ENCODE peak calls at places on chromosome 17, in seven cellular contexts. One of them, this sample, is unnamed.

GRCh38 chr17:42010898-42011516 is 6.2 kb downstream of the DNAJC7 start:
- DNase-seq in activated naive CD8-positive, alpha-beta T cell treated with anti-CD3 and anti-CD28 coated beads, Interleukin-2, amount 50 U/mL, for 16 hours: no peak
- DNase-seq in NCI-H345: no peak
- DNase-seq in left cardiac atrium: no peak
- DNase-seq in gastrocnemius medialis: peak
- DNase-seq in tibial nerve: no peak
- DNase-seq in LHCN-M2: peak
- DNase-seq in this sample: peak

GRCh38 chr17:52145496-52145895 is 13.0 kb downstream of the CA10 start:
- DNase-seq in activated naive CD8-positive, alpha-beta T cell treated with anti-CD3 and anti-CD28 coated beads, Interleukin-2, amount 50 U/mL, for 16 hours: no peak
- DNase-seq in NCI-H345: no peak
- DNase-seq in left cardiac atrium: no peak
- DNase-seq in gastrocnemius medialis: no peak
- DNase-seq in tibial nerve: no peak
- DNase-seq in LHCN-M2: no peak
- DNase-seq in this sample: peak

GRCh38 chr17:79707931-79708891 is 22.5 kb upstream of the ENPP7 start:
- DNase-seq in activated naive CD8-positive, alpha-beta T cell treated with anti-CD3 and anti-CD28 coated beads, Interleukin-2, amount 50 U/mL, for 16 hours: peak
- DNase-seq in NCI-H345: peak
- DNase-seq in left cardiac atrium: no peak
- DNase-seq in gastrocnemius medialis: no peak
- DNase-seq in tibial nerve: peak
- DNase-seq in LHCN-M2: peak
- DNase-seq in this sample: no peak

GRCh38 chr17:4881761-4882555 is 17.4 kb upstream of the C17orf107 start:
- DNase-seq in activated naive CD8-positive, alpha-beta T cell treated with anti-CD3 and anti-CD28 coated beads, Interleukin-2, amount 50 U/mL, for 16 hours: peak
- DNase-seq in NCI-H345: peak
- DNase-seq in left cardiac atrium: peak
- DNase-seq in gastrocnemius medialis: no peak
- DNase-seq in tibial nerve: no peak
- DNase-seq in LHCN-M2: no peak
- DNase-seq in this sample: peak

GRCh38 chr17:41377546-41377945 is 4.6 kb downstream of the KRT34 start:
- DNase-seq in activated naive CD8-positive, alpha-beta T cell treated with anti-CD3 and anti-CD28 coated beads, Interleukin-2, amount 50 U/mL, for 16 hours: no peak
- DNase-seq in NCI-H345: no peak
- DNase-seq in left cardiac atrium: no peak
- DNase-seq in gastrocnemius medialis: no peak
- DNase-seq in tibial nerve: no peak
- DNase-seq in LHCN-M2: peak
- DNase-seq in this sample: peak

GRCh38 chr17:5883775-5884665 is 186.2 kb upstream of the WSCD1 start:
- DNase-seq in activated naive CD8-positive, alpha-beta T cell treated with anti-CD3 and anti-CD28 coated beads, Interleukin-2, amount 50 U/mL, for 16 hours: no peak
- DNase-seq in NCI-H345: peak
- DNase-seq in left cardiac atrium: no peak
- DNase-seq in gastrocnemius medialis: no peak
- DNase-seq in tibial nerve: no peak
- DNase-seq in LHCN-M2: no peak
- DNase-seq in this sample: no peak

GRCh38 chr17:47188266-47188665 is 829 bp downstream of the CDC27 start:
- DNase-seq in activated naive CD8-positive, alpha-beta T cell treated with anti-CD3 and anti-CD28 coated beads, Interleukin-2, amount 50 U/mL, for 16 hours: no peak
- DNase-seq in NCI-H345: no peak
- DNase-seq in left cardiac atrium: no peak
- DNase-seq in gastrocnemius medialis: no peak
- DNase-seq in tibial nerve: peak
- DNase-seq in LHCN-M2: peak
- DNase-seq in this sample: peak

GRCh38 chr17:4600563-4600962 is 16.2 kb downstream of the SMTNL2 start:
- DNase-seq in activated naive CD8-positive, alpha-beta T cell treated with anti-CD3 and anti-CD28 coated beads, Interleukin-2, amount 50 U/mL, for 16 hours: no peak
- DNase-seq in NCI-H345: no peak
- DNase-seq in left cardiac atrium: no peak
- DNase-seq in gastrocnemius medialis: peak
- DNase-seq in tibial nerve: no peak
- DNase-seq in LHCN-M2: no peak
- DNase-seq in this sample: no peak

GRCh38 chr17:68061512-68062313 is 26.2 kb downstream of the KPNA2 start:
- DNase-seq in activated naive CD8-positive, alpha-beta T cell treated with anti-CD3 and anti-CD28 coated beads, Interleukin-2, amount 50 U/mL, for 16 hours: no peak
- DNase-seq in NCI-H345: no peak
- DNase-seq in left cardiac atrium: no peak
- DNase-seq in gastrocnemius medialis: no peak
- DNase-seq in tibial nerve: no peak
- DNase-seq in LHCN-M2: no peak
- DNase-seq in this sample: peak

GRCh38 chr17:38897671-38898290 is 27.6 kb upstream of the LASP1NB start:
- DNase-seq in activated naive CD8-positive, alpha-beta T cell treated with anti-CD3 and anti-CD28 coated beads, Interleukin-2, amount 50 U/mL, for 16 hours: no peak
- DNase-seq in NCI-H345: no peak
- DNase-seq in left cardiac atrium: no peak
- DNase-seq in gastrocnemius medialis: no peak
- DNase-seq in tibial nerve: no peak
- DNase-seq in LHCN-M2: no peak
- DNase-seq in this sample: no peak

GRCh38 chr17:57406131-57406980 is 150.0 kb downstream of the MSI2 start:
- DNase-seq in activated naive CD8-positive, alpha-beta T cell treated with anti-CD3 and anti-CD28 coated beads, Interleukin-2, amount 50 U/mL, for 16 hours: no peak
- DNase-seq in NCI-H345: no peak
- DNase-seq in left cardiac atrium: no peak
- DNase-seq in gastrocnemius medialis: no peak
- DNase-seq in tibial nerve: no peak
- DNase-seq in LHCN-M2: no peak
- DNase-seq in this sample: no peak

GRCh38 chr17:1653735-1654134 is 4.1 kb upstream of the RILP start:
- DNase-seq in activated naive CD8-positive, alpha-beta T cell treated with anti-CD3 and anti-CD28 coated beads, Interleukin-2, amount 50 U/mL, for 16 hours: no peak
- DNase-seq in NCI-H345: no peak
- DNase-seq in left cardiac atrium: no peak
- DNase-seq in gastrocnemius medialis: no peak
- DNase-seq in tibial nerve: no peak
- DNase-seq in LHCN-M2: no peak
- DNase-seq in this sample: no peak

GRCh38 chr17:6408271-6408670 is 26.6 kb downstream of the AIPL1 start:
- DNase-seq in activated naive CD8-positive, alpha-beta T cell treated with anti-CD3 and anti-CD28 coated beads, Interleukin-2, amount 50 U/mL, for 16 hours: no peak
- DNase-seq in NCI-H345: no peak
- DNase-seq in left cardiac atrium: no peak
- DNase-seq in gastrocnemius medialis: no peak
- DNase-seq in tibial nerve: no peak
- DNase-seq in LHCN-M2: peak
- DNase-seq in this sample: no peak

GRCh38 chr17:80261159-80261894 is 675 bp downstream of the RNF213 start:
- DNase-seq in activated naive CD8-positive, alpha-beta T cell treated with anti-CD3 and anti-CD28 coated beads, Interleukin-2, amount 50 U/mL, for 16 hours: no peak
- DNase-seq in NCI-H345: peak
- DNase-seq in left cardiac atrium: peak
- DNase-seq in gastrocnemius medialis: peak
- DNase-seq in tibial nerve: peak
- DNase-seq in LHCN-M2: peak
- DNase-seq in this sample: peak

GRCh38 chr17:58666858-58667267 is 25.0 kb downstream of the TEX14 start:
- DNase-seq in activated naive CD8-positive, alpha-beta T cell treated with anti-CD3 and anti-CD28 coated beads, Interleukin-2, amount 50 U/mL, for 16 hours: no peak
- DNase-seq in NCI-H345: no peak
- DNase-seq in left cardiac atrium: peak
- DNase-seq in gastrocnemius medialis: peak
- DNase-seq in tibial nerve: peak
- DNase-seq in LHCN-M2: peak
- DNase-seq in this sample: no peak

GRCh38 chr17:71914042-71914441 is 206.8 kb upstream of the SOX9 start:
- DNase-seq in activated naive CD8-positive, alpha-beta T cell treated with anti-CD3 and anti-CD28 coated beads, Interleukin-2, amount 50 U/mL, for 16 hours: no peak
- DNase-seq in NCI-H345: no peak
- DNase-seq in left cardiac atrium: no peak
- DNase-seq in gastrocnemius medialis: no peak
- DNase-seq in tibial nerve: no peak
- DNase-seq in LHCN-M2: no peak
- DNase-seq in this sample: no peak

GRCh38 chr17:33602981-33603380 is 309.9 kb upstream of the ASIC2 start:
- DNase-seq in activated naive CD8-positive, alpha-beta T cell treated with anti-CD3 and anti-CD28 coated beads, Interleukin-2, amount 50 U/mL, for 16 hours: no peak
- DNase-seq in NCI-H345: no peak
- DNase-seq in left cardiac atrium: no peak
- DNase-seq in gastrocnemius medialis: no peak
- DNase-seq in tibial nerve: no peak
- DNase-seq in LHCN-M2: no peak
- DNase-seq in this sample: no peak

This sample was measured in HT1080.